ENCODE peak calls at places on chromosomes 7 and 10, in ten cellular contexts. One of them, this sample, is unnamed.

GRCh38 chr10:49611815-49612512 is 1.9 kb downstream of the SLC18A3 start:
- DNase-seq in NCI-H460: no peak
- DNase-seq in PC-9: no peak
- DNase-seq in NCI-H2029 treated with DMSO at 0.1 percent for 48 hours: no peak
- DNase-seq in T1000: no peak
- DNase-seq in glutamatergic neuron: no peak
- DNase-seq in mesothelial cell of epicardium: peak; percentile 14
- DNase-seq in head of caudate nucleus: no peak
- DNase-seq in cardiac muscle cell: no peak
- DNase-seq in NCI-H1436: no peak
- DNase-seq in this sample: no peak

GRCh38 chr7:15845868-15846267 is 159.4 kb upstream of the MEOX2 start:
- DNase-seq in NCI-H1436: no peak
- DNase-seq in NCI-H2029 treated with DMSO at 0.1 percent for 48 hours: no peak
- DNase-seq in T1000: no peak
- DNase-seq in mesothelial cell of epicardium: no peak
- DNase-seq in head of caudate nucleus: no peak
- DNase-seq in glutamatergic neuron: no peak
- DNase-seq in PC-9: no peak
- DNase-seq in NCI-H460: peak; percentile 30
- DNase-seq in cardiac muscle cell: no peak
- DNase-seq in this sample: no peak

GRCh38 chr7:77460057-77460486 is 43.9 kb upstream of the GSAP start:
- DNase-seq in head of caudate nucleus: no peak
- DNase-seq in NCI-H460: no peak
- DNase-seq in mesothelial cell of epicardium: no peak
- DNase-seq in NCI-H2029 treated with DMSO at 0.1 percent for 48 hours: no peak
- DNase-seq in T1000: no peak
- DNase-seq in cardiac muscle cell: no peak
- DNase-seq in NCI-H1436: no peak
- DNase-seq in PC-9: no peak
- DNase-seq in glutamatergic neuron: no peak
- DNase-seq in this sample: no peak

GRCh38 chr10:115856580-115856979 is 416.4 kb downstream of the GFRA1 start:
- DNase-seq in cardiac muscle cell: no peak
- DNase-seq in head of caudate nucleus: no peak
- DNase-seq in mesothelial cell of epicardium: no peak
- DNase-seq in PC-9: no peak
- DNase-seq in T1000: no peak
- DNase-seq in NCI-H1436: no peak
- DNase-seq in glutamatergic neuron: no peak
- DNase-seq in NCI-H2029 treated with DMSO at 0.1 percent for 48 hours: no peak
- DNase-seq in NCI-H460: no peak
- DNase-seq in this sample: no peak

GRCh38 chr10:92042541-92042940 is 119.0 kb downstream of the BTAF1 start:
- DNase-seq in PC-9: no peak
- DNase-seq in cardiac muscle cell: no peak
- DNase-seq in T1000: no peak
- DNase-seq in NCI-H460: no peak
- DNase-seq in glutamatergic neuron: no peak
- DNase-seq in mesothelial cell of epicardium: no peak
- DNase-seq in NCI-H2029 treated with DMSO at 0.1 percent for 48 hours: no peak
- DNase-seq in NCI-H1436: no peak
- DNase-seq in head of caudate nucleus: no peak
- DNase-seq in this sample: no peak

GRCh38 chr7:133320887-133321286 is 68.0 kb downstream of the EXOC4 start:
- DNase-seq in glutamatergic neuron: no peak
- DNase-seq in head of caudate nucleus: no peak
- DNase-seq in mesothelial cell of epicardium: no peak
- DNase-seq in NCI-H460: no peak
- DNase-seq in NCI-H1436: no peak
- DNase-seq in NCI-H2029 treated with DMSO at 0.1 percent for 48 hours: no peak
- DNase-seq in cardiac muscle cell: no peak
- DNase-seq in PC-9: no peak
- DNase-seq in T1000: no peak
- DNase-seq in this sample: no peak

GRCh38 chr7:149071641-149072437 is 18.7 kb downstream of the ZNF786 start:
- DNase-seq in NCI-H460: peak; percentile 17
- DNase-seq in glutamatergic neuron: peak; percentile 73
- DNase-seq in head of caudate nucleus: no peak
- DNase-seq in T1000: no peak
- DNase-seq in mesothelial cell of epicardium: no peak
- DNase-seq in NCI-H1436: no peak
- DNase-seq in NCI-H2029 treated with DMSO at 0.1 percent for 48 hours: no peak
- DNase-seq in cardiac muscle cell: peak; percentile 58
- DNase-seq in PC-9: no peak
- DNase-seq in this sample: no peak

GRCh38 chr10:70736470-70736982 is 48.7 kb downstream of the TBATA start:
- DNase-seq in mesothelial cell of epicardium: no peak
- DNase-seq in NCI-H1436: no peak
- DNase-seq in T1000: no peak
- DNase-seq in cardiac muscle cell: no peak
- DNase-seq in NCI-H460: no peak
- DNase-seq in NCI-H2029 treated with DMSO at 0.1 percent for 48 hours: no peak
- DNase-seq in glutamatergic neuron: no peak
- DNase-seq in PC-9: no peak
- DNase-seq in head of caudate nucleus: no peak
- DNase-seq in this sample: no peak

GRCh38 chr7:4058158-4058557 is 623.9 kb upstream of the FOXK1 start:
- DNase-seq in glutamatergic neuron: no peak
- DNase-seq in NCI-H460: no peak
- DNase-seq in mesothelial cell of epicardium: no peak
- DNase-seq in T1000: no peak
- DNase-seq in cardiac muscle cell: no peak
- DNase-seq in PC-9: no peak
- DNase-seq in NCI-H2029 treated with DMSO at 0.1 percent for 48 hours: no peak
- DNase-seq in NCI-H1436: no peak
- DNase-seq in head of caudate nucleus: no peak
- DNase-seq in this sample: no peak

GRCh38 chr10:4844864-4845263 is 18.9 kb downstream of the AKR1E2 start:
- DNase-seq in cardiac muscle cell: no peak
- DNase-seq in head of caudate nucleus: no peak
- DNase-seq in PC-9: no peak
- DNase-seq in NCI-H2029 treated with DMSO at 0.1 percent for 48 hours: no peak
- DNase-seq in NCI-H1436: no peak
- DNase-seq in glutamatergic neuron: no peak
- DNase-seq in mesothelial cell of epicardium: no peak
- DNase-seq in T1000: no peak
- DNase-seq in NCI-H460: no peak
- DNase-seq in this sample: no peak

GRCh38 chr10:78465456-78465855 is 431.8 kb downstream of the RPS24 start:
- DNase-seq in NCI-H2029 treated with DMSO at 0.1 percent for 48 hours: no peak
- DNase-seq in NCI-H460: no peak
- DNase-seq in glutamatergic neuron: no peak
- DNase-seq in NCI-H1436: no peak
- DNase-seq in PC-9: no peak
- DNase-seq in head of caudate nucleus: no peak
- DNase-seq in T1000: no peak
- DNase-seq in mesothelial cell of epicardium: no peak
- DNase-seq in cardiac muscle cell: no peak
- DNase-seq in this sample: no peak

GRCh38 chr10:13139671-13140070 is 21.7 kb upstream of the MCM10 start:
- DNase-seq in T1000: no peak
- DNase-seq in PC-9: no peak
- DNase-seq in NCI-H460: no peak
- DNase-seq in NCI-H1436: no peak
- DNase-seq in mesothelial cell of epicardium: no peak
- DNase-seq in cardiac muscle cell: no peak
- DNase-seq in glutamatergic neuron: no peak
- DNase-seq in head of caudate nucleus: no peak
- DNase-seq in NCI-H2029 treated with DMSO at 0.1 percent for 48 hours: no peak
- DNase-seq in this sample: no peak

GRCh38 chr10:21336476-21337170 is 188.9 kb downstream of the SKIDA1 start:
- DNase-seq in cardiac muscle cell: peak; percentile 62
- DNase-seq in T1000: peak; percentile 79
- DNase-seq in mesothelial cell of epicardium: peak; percentile 27
- DNase-seq in NCI-H460: peak; percentile 87
- DNase-seq in head of caudate nucleus: no peak
- DNase-seq in NCI-H1436: peak; percentile 17
- DNase-seq in glutamatergic neuron: peak; percentile 47
- DNase-seq in NCI-H2029 treated with DMSO at 0.1 percent for 48 hours: no peak
- DNase-seq in PC-9: peak; percentile 81
- DNase-seq in this sample: no peak

GRCh38 chr10:84076047-84076388 is 63.3 kb upstream of the GHITM start:
- DNase-seq in NCI-H2029 treated with DMSO at 0.1 percent for 48 hours: no peak
- DNase-seq in cardiac muscle cell: no peak
- DNase-seq in PC-9: no peak
- DNase-seq in T1000: no peak
- DNase-seq in glutamatergic neuron: no peak
- DNase-seq in NCI-H1436: no peak
- DNase-seq in NCI-H460: no peak
- DNase-seq in mesothelial cell of epicardium: no peak
- DNase-seq in head of caudate nucleus: no peak
- DNase-seq in this sample: no peak

GRCh38 chr7:28840515-28841125 is 117.5 kb downstream of the TRIL start:
- DNase-seq in NCI-H1436: peak; percentile 39
- DNase-seq in mesothelial cell of epicardium: no peak
- DNase-seq in NCI-H460: no peak
- DNase-seq in NCI-H2029 treated with DMSO at 0.1 percent for 48 hours: peak; percentile 62
- DNase-seq in PC-9: no peak
- DNase-seq in cardiac muscle cell: peak; percentile 13
- DNase-seq in T1000: no peak
- DNase-seq in head of caudate nucleus: no peak
- DNase-seq in glutamatergic neuron: no peak
- DNase-seq in this sample: no peak